ENCODE peak calls at places on chromosomes 11 and 22, in nine cellular contexts. One of them, this sample, is unnamed.

GRCh38 chr11:84588131-84588829 is 1038.9 kb downstream of the DLG2 start:
- DNase-seq in ELF-1: no peak
- DNase-seq in EH: no peak
- DNase-seq in CD8-positive, alpha-beta memory T cell: no peak
- DNase-seq in activated CD4-positive, alpha-beta T cell treated with anti-CD3 and anti-CD28 coated beads for 24 hours: no peak
- DNase-seq in fibroblast of the aortic adventitia: no peak
- DNase-seq in adipocyte: no peak
- DNase-seq in germinal center: no peak
- DNase-seq in activated B cell treated with CpG ODN at 0.5 μM for 24 hours: no peak
- DNase-seq in this sample: no peak

GRCh38 chr11:11246166-11246565 is 106.9 kb downstream of the CSNK2A3 start:
- DNase-seq in adipocyte: no peak
- DNase-seq in ELF-1: no peak
- DNase-seq in germinal center: no peak
- DNase-seq in fibroblast of the aortic adventitia: no peak
- DNase-seq in EH: no peak
- DNase-seq in activated CD4-positive, alpha-beta T cell treated with anti-CD3 and anti-CD28 coated beads for 24 hours: no peak
- DNase-seq in activated B cell treated with CpG ODN at 0.5 μM for 24 hours: no peak
- DNase-seq in CD8-positive, alpha-beta memory T cell: no peak
- DNase-seq in this sample: no peak

GRCh38 chr22:23548501-23549197 is 31.4 kb downstream of the IGLL1 start:
- DNase-seq in activated B cell treated with CpG ODN at 0.5 μM for 24 hours: no peak
- DNase-seq in adipocyte: no peak
- DNase-seq in germinal center: no peak
- DNase-seq in ELF-1: peak
- DNase-seq in CD8-positive, alpha-beta memory T cell: no peak
- DNase-seq in fibroblast of the aortic adventitia: no peak
- DNase-seq in EH: no peak
- DNase-seq in activated CD4-positive, alpha-beta T cell treated with anti-CD3 and anti-CD28 coated beads for 24 hours: no peak
- DNase-seq in this sample: no peak

GRCh38 chr11:83724704-83725114 is 438.5 kb upstream of the CCDC90B start:
- DNase-seq in fibroblast of the aortic adventitia: peak
- DNase-seq in activated B cell treated with CpG ODN at 0.5 μM for 24 hours: no peak
- DNase-seq in activated CD4-positive, alpha-beta T cell treated with anti-CD3 and anti-CD28 coated beads for 24 hours: no peak
- DNase-seq in CD8-positive, alpha-beta memory T cell: no peak
- DNase-seq in germinal center: no peak
- DNase-seq in ELF-1: peak
- DNase-seq in adipocyte: peak
- DNase-seq in EH: no peak
- DNase-seq in this sample: no peak

GRCh38 chr22:38614331-38615122 is 41.7 kb downstream of the FAM227A start:
- DNase-seq in EH: peak
- DNase-seq in adipocyte: no peak
- DNase-seq in ELF-1: no peak
- DNase-seq in CD8-positive, alpha-beta memory T cell: no peak
- DNase-seq in fibroblast of the aortic adventitia: peak
- DNase-seq in germinal center: no peak
- DNase-seq in activated B cell treated with CpG ODN at 0.5 μM for 24 hours: no peak
- DNase-seq in activated CD4-positive, alpha-beta T cell treated with anti-CD3 and anti-CD28 coated beads for 24 hours: no peak
- DNase-seq in this sample: no peak

GRCh38 chr11:29171350-29171950 is 845.4 kb downstream of the KCNA4 start:
- DNase-seq in EH: peak
- DNase-seq in activated CD4-positive, alpha-beta T cell treated with anti-CD3 and anti-CD28 coated beads for 24 hours: no peak
- DNase-seq in ELF-1: no peak
- DNase-seq in adipocyte: no peak
- DNase-seq in CD8-positive, alpha-beta memory T cell: no peak
- DNase-seq in germinal center: no peak
- DNase-seq in fibroblast of the aortic adventitia: no peak
- DNase-seq in activated B cell treated with CpG ODN at 0.5 μM for 24 hours: no peak
- DNase-seq in this sample: no peak

GRCh38 chr22:34108168-34108567 is 187.9 kb upstream of the LARGE1 start:
- DNase-seq in activated B cell treated with CpG ODN at 0.5 μM for 24 hours: no peak
- DNase-seq in germinal center: no peak
- DNase-seq in ELF-1: no peak
- DNase-seq in activated CD4-positive, alpha-beta T cell treated with anti-CD3 and anti-CD28 coated beads for 24 hours: no peak
- DNase-seq in adipocyte: no peak
- DNase-seq in fibroblast of the aortic adventitia: no peak
- DNase-seq in CD8-positive, alpha-beta memory T cell: no peak
- DNase-seq in EH: no peak
- DNase-seq in this sample: no peak

GRCh38 chr22:49687333-49687732 is 140.3 kb downstream of the BRD1 start:
- DNase-seq in activated CD4-positive, alpha-beta T cell treated with anti-CD3 and anti-CD28 coated beads for 24 hours: no peak
- DNase-seq in fibroblast of the aortic adventitia: no peak
- DNase-seq in ELF-1: no peak
- DNase-seq in EH: no peak
- DNase-seq in CD8-positive, alpha-beta memory T cell: no peak
- DNase-seq in germinal center: no peak
- DNase-seq in adipocyte: no peak
- DNase-seq in activated B cell treated with CpG ODN at 0.5 μM for 24 hours: no peak
- DNase-seq in this sample: no peak